ENCODE peak calls at places on chromosomes 16 and 17, in four cellular contexts. T, M, G and A are unnamed samples.

GRCh38 chr16:25155553-25156460 is 44.3 kb downstream of the LCMT1 start:
- DNase-seq in T (no peak), M (no peak), G (no peak), A (no peak)

GRCh38 chr16:13436641-13437423 is 483.1 kb upstream of the ERCC4 start:
- DNase-seq in T (no peak), M (peak), G (peak), A (peak)

GRCh38 chr17:67891481-67892119 is 66.3 kb downstream of the BPTF start:
- DNase-seq in T (no peak), M (peak), G (no peak), A (no peak)

GRCh38 chr17:63171428-63172205 is 205.6 kb downstream of the TANC2 start:
- DNase-seq in T (no peak), M (no peak), G (no peak), A (no peak)

GRCh38 chr17:1082579-1082978 is 85.7 kb downstream of the TIMM22 start:
- DNase-seq in T (no peak), M (no peak), G (no peak), A (no peak)

GRCh38 chr17:46002311-46002972 is 3.4 kb downstream of the STH start:
- DNase-seq in T (peak), M (peak), G (peak), A (peak)

GRCh38 chr17:80779336-80779735 is 212.3 kb upstream of the CHMP6 start:
- DNase-seq in T (no peak), M (no peak), G (no peak), A (no peak)

GRCh38 chr16:84055366-84055765 is 12.8 kb upstream of the SLC38A8 start:
- DNase-seq in T (no peak), M (no peak), G (no peak), A (peak)

GRCh38 chr16:79540825-79541595 is 59.5 kb downstream of the MAF start:
- DNase-seq in T (no peak), M (no peak), G (no peak), A (no peak)

GRCh38 chr16:15899538-15900100 is 11.2 kb upstream of the CEP20 start:
- DNase-seq in T (no peak), M (peak), G (peak), A (peak)

GRCh38 chr16:77761204-77761603 is 27.2 kb upstream of the VAT1L start:
- DNase-seq in T (no peak), M (no peak), G (no peak), A (no peak)

GRCh38 chr17:61235821-61236197 is 163.8 kb upstream of the TBX2 start:
- DNase-seq in T (no peak), M (no peak), G (peak), A (no peak)

GRCh38 chr16:4729876-4730275 is 4.2 kb downstream of the ANKS3 start:
- DNase-seq in T (no peak), M (no peak), G (no peak), A (no peak)

GRCh38 chr16:17440131-17440530 is 30.6 kb downstream of the XYLT1 start:
- DNase-seq in T (no peak), M (no peak), G (no peak), A (no peak)

GRCh38 chr17:77499699-77500435 is 359.1 kb downstream of the SEC14L1 start:
- DNase-seq in T (peak), M (no peak), G (no peak), A (no peak)

GRCh38 chr17:77365584-77366186 is 224.9 kb downstream of the SEC14L1 start:
- DNase-seq in T (peak), M (peak), G (no peak), A (no peak)

GRCh38 chr16:75236232-75236631 is 15.2 kb downstream of the BCAR1 start:
- DNase-seq in T (no peak), M (no peak), G (no peak), A (no peak)

DNA sequence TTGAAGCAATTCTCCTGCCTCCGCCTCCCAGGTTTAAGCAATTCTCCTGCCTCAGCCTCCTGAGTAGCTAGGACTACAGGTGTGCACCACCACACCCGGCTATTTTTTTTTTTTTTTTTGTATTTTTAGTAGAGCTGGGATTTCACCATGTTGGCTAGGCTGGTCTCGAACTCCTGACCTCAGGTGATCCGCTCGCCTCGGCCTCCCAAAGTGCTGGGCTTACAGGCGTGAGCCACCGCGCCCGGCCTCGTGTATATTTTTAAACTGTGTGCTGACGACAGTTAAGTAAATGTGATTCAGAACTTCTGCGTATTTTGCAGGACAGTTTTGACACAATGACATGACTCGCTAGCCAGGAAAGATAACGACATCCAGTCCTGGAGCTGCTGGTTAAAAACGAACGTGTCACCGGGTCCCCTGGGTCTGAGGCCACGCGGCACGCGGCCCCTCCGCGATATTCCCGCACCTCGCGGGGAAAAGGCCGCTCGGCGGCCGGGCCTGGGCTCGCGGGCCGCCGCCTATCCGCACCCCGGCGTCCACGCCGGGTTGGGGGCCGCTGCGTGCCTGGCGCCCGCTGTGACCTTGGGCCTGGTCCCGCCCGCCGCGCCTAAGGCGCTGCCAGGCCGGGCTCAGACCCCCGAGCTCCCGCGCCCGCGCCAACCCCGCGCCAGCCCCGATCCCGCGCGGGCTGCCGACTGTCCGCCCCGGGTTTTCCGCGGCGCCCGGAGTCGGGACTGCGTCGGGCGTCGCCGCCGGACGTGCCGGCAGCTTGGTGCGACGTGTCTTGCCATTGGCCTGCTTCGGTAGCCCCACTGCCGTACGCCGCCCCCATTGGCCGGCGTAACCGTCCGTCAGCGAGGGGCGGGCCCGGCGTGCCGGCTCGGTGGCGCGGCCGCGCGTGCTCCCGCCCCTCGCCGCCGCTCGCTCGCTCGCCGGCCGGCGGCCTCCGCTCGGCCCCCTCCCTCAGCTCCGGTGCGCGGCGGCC is at the start of gene FOXK2:
- DNase-seq in T (peak), M (peak), G (peak), A (peak)
- TF ChIP-seq NR3C1 in T (no peak), M (no peak), G (no peak), A (no peak)

GRCh38 chr16:2089676-2090480 is 42.1 kb downstream of the TSC2 start:
- DNase-seq in T (no peak), M (no peak), G (no peak), A (no peak)
- TF ChIP-seq NR3C1 in T (no peak), M (no peak), G (no peak), A (no peak)

DNA sequence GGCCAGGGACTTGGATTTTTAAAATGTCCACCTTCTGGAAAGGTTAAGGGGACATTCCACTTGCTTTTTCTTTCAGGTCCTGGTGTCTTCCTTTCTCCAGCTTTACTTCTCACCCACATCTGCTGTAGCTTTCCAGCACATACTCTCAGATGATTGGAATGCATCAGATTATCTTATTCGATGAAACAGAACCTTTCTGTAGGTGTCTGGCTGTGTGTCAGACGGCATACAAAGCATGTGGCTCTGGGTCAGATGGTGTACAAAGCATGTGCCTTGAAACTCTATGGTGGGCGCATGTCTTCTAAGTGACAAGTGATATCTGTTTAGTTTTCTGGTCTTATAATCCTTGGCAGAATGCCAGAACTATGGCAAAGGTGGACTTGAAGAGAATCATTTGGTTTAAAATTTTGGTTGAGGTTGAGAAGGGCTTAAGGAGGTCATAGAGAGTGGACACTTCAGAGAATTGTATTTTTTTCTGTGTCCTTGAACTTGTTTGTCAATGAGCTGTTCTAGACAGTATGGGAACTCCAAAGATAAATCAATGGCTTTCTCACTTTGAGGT is 125.3 kb downstream of the FTO start:
- DNase-seq in T (no peak), M (no peak), G (no peak), A (no peak)
- TF ChIP-seq NR3C1 in T (no peak), M (no peak), G (no peak), A (no peak)

DNA sequence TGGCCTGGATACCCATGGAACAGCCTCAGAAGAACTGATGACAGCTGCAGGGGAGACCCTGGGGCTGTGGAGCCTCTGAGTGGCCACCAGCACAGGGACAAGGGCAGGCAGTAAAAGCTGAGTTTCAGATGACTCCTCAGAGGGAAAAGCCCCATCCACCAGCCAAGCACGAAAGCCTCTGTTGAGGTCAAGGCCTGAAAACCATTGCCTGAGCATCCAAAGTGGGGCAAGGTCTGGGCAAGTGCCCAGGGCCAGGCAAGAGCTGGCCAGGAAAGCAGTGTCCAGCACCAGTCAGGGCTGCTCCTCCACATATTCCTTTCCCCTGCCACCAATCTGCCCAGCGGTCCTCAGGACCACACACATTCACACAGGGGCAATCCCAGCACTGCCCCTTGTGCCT is 16.4 kb downstream of the ATP6V0D1 start:
- DNase-seq in T (no peak), M (no peak), G (no peak), A (no peak)
- TF ChIP-seq NR3C1 in T (no peak), M (no peak), G (no peak), A (no peak)

GRCh38 chr16:85191341-85191965 is 79.2 kb upstream of the CIBAR2 start:
- DNase-seq in T (no peak), M (no peak), G (no peak), A (no peak)
- TF ChIP-seq NR3C1 in T (no peak), M (no peak), G (no peak), A (no peak)

GRCh38 chr16:67390816-67391423 is 2.4 kb downstream of the TPPP3 start:
- DNase-seq in T (no peak), M (no peak), G (no peak), A (no peak)

GRCh38 chr16:67388191-67388590 is 5.1 kb downstream of the TPPP3 start:
- DNase-seq in T (no peak), M (no peak), G (no peak), A (no peak)

GRCh38 chr16:67391424-67392300 is 1.6 kb downstream of the TPPP3 start:
- DNase-seq in T (no peak), M (peak), G (no peak), A (no peak)

GRCh38 chr16:67388591-67388990 is 4.7 kb downstream of the TPPP3 start:
- DNase-seq in T (no peak), M (no peak), G (no peak), A (no peak)

DNA sequence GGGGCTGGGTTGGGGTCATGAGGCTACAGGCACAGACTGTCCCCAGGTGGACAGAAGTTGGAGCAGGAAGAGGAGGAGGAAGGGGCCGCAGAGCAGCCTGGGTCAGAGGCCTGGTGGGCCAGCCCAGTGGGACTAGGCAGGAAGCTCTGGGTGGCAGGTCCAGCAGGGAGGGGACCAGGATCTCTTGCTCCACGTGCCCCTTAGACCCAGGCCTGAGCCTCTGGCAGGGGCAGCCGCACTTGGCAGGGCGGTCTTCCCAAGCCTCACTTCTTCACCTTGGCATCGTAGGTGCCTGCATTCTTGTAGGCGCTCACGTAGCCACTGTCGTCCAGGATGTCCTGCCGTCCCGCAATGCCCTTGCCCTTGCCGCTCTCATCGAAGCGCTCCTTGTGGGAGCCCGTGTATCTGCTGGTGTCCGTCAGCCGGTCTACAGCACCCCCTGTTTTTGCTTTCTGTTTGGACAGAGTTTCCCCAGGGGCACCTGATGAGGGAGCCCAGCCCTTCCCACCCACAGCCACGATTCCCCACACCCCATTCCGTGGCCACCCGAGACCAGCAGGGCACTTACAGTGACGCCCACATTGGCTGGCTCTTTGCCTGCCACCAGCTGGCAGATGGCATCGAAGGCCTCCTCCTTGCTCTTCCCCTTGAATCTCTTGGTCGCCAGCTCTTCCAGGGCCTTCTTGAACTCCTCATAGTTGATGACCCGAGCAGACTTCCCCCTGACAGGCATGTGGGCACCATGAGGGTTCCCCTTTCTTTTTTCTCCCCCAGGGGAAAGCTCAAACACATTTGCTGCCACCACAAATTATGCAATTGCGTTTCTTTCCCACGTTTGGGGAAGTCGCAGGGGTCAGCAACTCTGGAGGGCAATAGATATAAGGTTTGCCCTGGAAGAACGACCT is 3.1 kb downstream of the TPPP3 start:
- DNase-seq in T (no peak), M (no peak), G (no peak), A (no peak)
- TF ChIP-seq NR3C1 in T (no peak), M (no peak), G (no peak), A (no peak)

GRCh38 chr17:6045621-6046357 is 24.4 kb upstream of the WSCD1 start:
- DNase-seq in T (no peak), M (no peak), G (no peak), A (no peak)

GRCh38 chr17:6046431-6046830 is 23.7 kb upstream of the WSCD1 start:
- DNase-seq in T (no peak), M (no peak), G (no peak), A (no peak)

GRCh38 chr17:6044261-6044660 is 25.9 kb upstream of the WSCD1 start:
- DNase-seq in T (no peak), M (no peak), G (no peak), A (no peak)

GRCh38 chr17:6047966-6048365 is 22.2 kb upstream of the WSCD1 start:
- DNase-seq in T (no peak), M (no peak), G (no peak), A (no peak)

GRCh38 chr17:6048486-6048885 is 21.7 kb upstream of the WSCD1 start:
- DNase-seq in T (no peak), M (no peak), G (no peak), A (no peak)
- TF ChIP-seq NR3C1 in T (no peak), M (no peak), G (no peak), A (no peak)